ENCODE peak calls at places on chromosomes 7 and 10, in six cellular contexts. E is B cell, U is right lobe of liver, S is AG09309, L is T-helper 9 cell, D is spleen. J is an unnamed sample.

GRCh38 chr7:150851497-150852370 is 583 bp upstream of the AOC1 start:
- DNase-seq in E (no peak), U (no peak), S (no peak), L (no peak), D (no peak), J (no peak)

GRCh38 chr10:65126288-65126687 is 1605.1 kb downstream of the REEP3 start:
- DNase-seq in E (no peak), U (no peak), S (no peak), L (no peak), D (no peak), J (no peak)

GRCh38 chr10:9302142-9302746 is 1247.8 kb downstream of the GATA3 start:
- DNase-seq in E (no peak), U (no peak), S (peak), L (no peak), D (no peak), J (peak)

GRCh38 chr7:41045556-41046123 is 657.2 kb downstream of the INHBA start:
- DNase-seq in E (no peak), U (peak), S (no peak), L (no peak), D (no peak), J (no peak)

GRCh38 chr10:27911645-27912044 is 87.2 kb downstream of the ODAD2 start:
- DNase-seq in E (no peak), U (no peak), S (peak), L (no peak), D (no peak), J (no peak)

GRCh38 chr10:117092386-117092785 is 45.7 kb downstream of the VAX1 start:
- DNase-seq in E (no peak), U (no peak), S (no peak), L (no peak), D (no peak), J (no peak)

GRCh38 chr10:125550362-125550761 is 132.6 kb downstream of the TEX36 start:
- DNase-seq in E (no peak), U (no peak), S (no peak), L (no peak), D (no peak), J (no peak)

GRCh38 chr7:23298141-23298851 is 843 bp upstream of the MALSU1 start:
- DNase-seq in E (no peak), U (no peak), S (no peak), L (no peak), D (no peak), J (no peak)

GRCh38 chr10:58642283-58642682 is 129.6 kb downstream of the BICC1 start:
- DNase-seq in E (no peak), U (no peak), S (no peak), L (no peak), D (no peak), J (no peak)

GRCh38 chr7:106021211-106022067 is 58.4 kb downstream of the CDHR3 start:
- DNase-seq in E (no peak), U (no peak), S (no peak), L (no peak), D (no peak), J (no peak)

GRCh38 chr7:27739301-27739913 is 555 bp upstream of the TAX1BP1 start:
- DNase-seq in E (no peak), U (no peak), S (no peak), L (peak), D (peak), J (no peak)

GRCh38 chr7:124784879-124785818 is 19.6 kb upstream of the GPR37 start:
- DNase-seq in E (no peak), U (no peak), S (peak), L (no peak), D (no peak), J (peak)

GRCh38 chr10:62171791-62172190 is 96.9 kb downstream of the RTKN2 start:
- DNase-seq in E (no peak), U (no peak), S (peak), L (no peak), D (no peak), J (no peak)

GRCh38 chr10:70508912-70509366 is 30.4 kb downstream of the PALD1 start:
- DNase-seq in E (no peak), U (no peak), S (no peak), L (no peak), D (no peak), J (peak)

GRCh38 chr10:113080061-113080460 is 130.0 kb downstream of the TCF7L2 start:
- DNase-seq in E (no peak), U (no peak), S (no peak), L (no peak), D (no peak), J (no peak)

GRCh38 chr7:126016722-126017121 is 1087.1 kb upstream of the POT1 start:
- DNase-seq in E (no peak), U (no peak), S (no peak), L (no peak), D (no peak), J (no peak)

GRCh38 chr10:98886686-98887085 is 349.0 kb downstream of the HPSE2 start:
- DNase-seq in E (no peak), U (no peak), S (no peak), L (no peak), D (no peak), J (peak)

J was measured in KBM-7.